ENCODE peak calls at places on chromosomes 13 and 19, in ten cellular contexts. Z is suprapubic skin; P is H9; R is heart left ventricle; L is ovary; H is tibial nerve; A is CD8-positive, alpha-beta T cell; K is transverse colon; Q is RWPE2; O is psoas muscle. W is an unnamed sample. For H3K4me1, the result is how much of the 10 kb centered on the place peaks cover.

GRCh38 chr19:8567522-8568172 is 9.6 kb downstream of the MYO1F start:
- DNase-seq in A (no peak), K (peak), O (no peak), L (no peak), Q (no peak), H (no peak), P (no peak), Z (no peak), R (peak), W (no peak)

GRCh38 chr13:100954430-100955361 is 280.1 kb upstream of the TMTC4 start:
- DNase-seq in A (no peak), L (no peak), H (no peak), Z (no peak), K (no peak), Q (no peak), O (no peak), P (no peak), R (no peak), W (no peak)

GRCh38 chr19:39083599-39083982 is 577 bp upstream of the ACP7 start:
- DNase-seq in P (no peak), Q (no peak), A (no peak), O (no peak), L (no peak), H (no peak), R (no peak), Z (no peak), K (no peak), W (no peak)

GRCh38 chr19:485122-485521 is 11.2 kb upstream of the MADCAM1 start:
- DNase-seq in H (no peak), Q (no peak), R (no peak), L (no peak), K (no peak), Z (no peak), P (no peak), A (no peak), O (no peak), W (no peak)

GRCh38 chr13:28463481-28463880 is 31.4 kb downstream of the FLT1 start:
- DNase-seq in R (no peak), H (no peak), O (no peak), Z (no peak), Q (no peak), P (no peak), L (no peak), K (no peak), A (no peak), W (no peak)

GRCh38 chr13:94345374-94346195 is 133.9 kb downstream of the DCT start:
- DNase-seq in R (no peak), P (no peak), Q (no peak), L (no peak), O (no peak), A (no peak), Z (no peak), H (no peak), K (no peak), W (no peak)

GRCh38 chr13:98998831-98999634 is 21.2 kb upstream of the DOCK9 start:
- DNase-seq in L (peak), A (no peak), P (no peak), O (no peak), Q (no peak), R (no peak), Z (no peak), K (no peak), H (no peak), W (no peak)

GRCh38 chr19:45897413-45897812 is 5.0 kb downstream of the MYPOP start:
- DNase-seq in R (no peak), Q (no peak), Z (no peak), K (no peak), O (no peak), A (no peak), H (no peak), L (no peak), P (no peak), W (no peak)

GRCh38 chr19:37997911-37998344 is 90.9 kb downstream of the SIPA1L3 start:
- DNase-seq in H (no peak), R (peak), K (no peak), Z (no peak), A (no peak), P (no peak), L (no peak), Q (no peak), O (peak), W (no peak)

GRCh38 chr19:38735257-38735686 is 9.0 kb downstream of the CAPN12 start:
- DNase-seq in Z (no peak), H (no peak), A (no peak), P (peak), Q (no peak), L (peak), R (peak), O (no peak), K (peak), W (no peak)

GRCh38 chr19:18057557-18057956 is 29.2 kb downstream of the IL12RB1 start:
- DNase-seq in L (peak), O (peak), R (peak), H (peak), A (no peak), P (no peak), Z (no peak), K (no peak), Q (no peak), W (peak)

GRCh38 chr13:42574435-42575311 is 721 bp downstream of the TNFSF11 start:
- DNase-seq in K (no peak), R (no peak), H (no peak), O (no peak), L (no peak), P (peak), Z (no peak), A (peak), Q (no peak), W (no peak)

GRCh38 chr13:42041017-42041683 is 7.3 kb upstream of the DGKH start:
- DNase-seq in A (peak), P (peak), O (peak), Q (no peak), Z (peak), R (peak), H (peak), K (peak), L (peak), W (peak)

GRCh38 chr13:79780240-79780639 is 299.3 kb downstream of the NDFIP2 start:
- DNase-seq in R (no peak), L (no peak), H (no peak), A (no peak), Z (no peak), Q (no peak), P (no peak), K (no peak), O (no peak), W (no peak)

GRCh38 chr13:72792640-72793039 is 10.7 kb downstream of the PIBF1 start:
- DNase-seq in K (no peak), Q (no peak), A (no peak), Z (no peak), O (no peak), R (no peak), L (no peak), H (no peak), P (no peak), W (no peak)

GRCh38 chr13:102817907-102818306 is 19.0 kb downstream of the BIVM start:
- DNase-seq in A (no peak), Z (no peak), K (no peak), P (no peak), O (no peak), R (no peak), L (no peak), Q (no peak), H (no peak), W (no peak)

GRCh38 chr13:91078093-91078679 is 269.3 kb upstream of the MIR17HG start:
- DNase-seq in Q (no peak), R (no peak), K (no peak), L (no peak), Z (no peak), O (no peak), P (no peak), H (no peak), A (no peak), W (no peak)

GRCh38 chr13:52459668-52460067 is 4.4 kb downstream of the CKAP2 start:
- DNase-seq in H (no peak), P (no peak), L (no peak), Z (no peak), Q (no peak), R (no peak), K (no peak), A (no peak), O (no peak), W (no peak)

GRCh38 chr19:13573268-13573667 is 67.0 kb upstream of the CACNA1A start:
- DNase-seq in O (no peak), K (no peak), H (no peak), P (peak), Q (no peak), Z (no peak), L (no peak), A (no peak), R (no peak), W (no peak)

GRCh38 chr19:7779631-7780486 is 16.8 kb downstream of the CLEC4M start:
- DNase-seq in O (no peak), Z (no peak), R (no peak), K (no peak), H (no peak), P (no peak), L (no peak), Q (no peak), A (no peak), W (no peak)

GRCh38 chr19:51458899-51459592 is 792 bp upstream of the SIGLEC8 start:
- DNase-seq in R (no peak), P (no peak), K (no peak), O (no peak), Q (no peak), L (no peak), Z (no peak), H (no peak), A (no peak), W (no peak)

GRCh38 chr19:18704054-18704453 is 20.6 kb downstream of the CRTC1 start:
- DNase-seq in H (no peak), O (no peak), R (no peak), Z (no peak), A (no peak), P (no peak), Q (no peak), K (no peak), L (no peak), W (no peak)

GRCh38 chr13:30138511-30138910 is 168.8 kb downstream of the KATNAL1 start:
- DNase-seq in L (no peak), O (no peak), R (no peak), K (no peak), Z (no peak), H (no peak), A (no peak), P (no peak), Q (no peak), W (no peak)

GRCh38 chr19:10390652-10391286 is 10.4 kb upstream of the TYK2 start:
- DNase-seq in L (peak), A (peak), Z (peak), O (peak), H (peak), R (peak), K (peak), Q (no peak), P (peak), W (peak)

GRCh38 chr13:40146063-40146462 is 490.6 kb downstream of the COG6 start:
- DNase-seq in A (no peak), Q (no peak), R (no peak), P (peak), Z (no peak), K (no peak), L (no peak), O (no peak), H (no peak), W (no peak)

GRCh38 chr19:1503089-1503924 is 9.5 kb downstream of the ADAMTSL5 start:
- DNase-seq in L (peak), Q (no peak), K (peak), Z (peak), R (no peak), P (peak), A (peak), H (peak), O (peak), W (no peak)

GRCh38 chr13:40971321-40971720 is 47.8 kb downstream of the ELF1 start:
- DNase-seq in Q (no peak), P (no peak), H (no peak), L (no peak), Z (no peak), R (no peak), O (no peak), A (no peak), K (no peak), W (no peak)

GRCh38 chr19:7874080-7874856 is at the start of gene PRR36:
- DNase-seq in H (no peak), L (no peak), Z (no peak), Q (peak), O (no peak), A (no peak), P (peak), K (no peak), R (no peak), W (no peak)

GRCh38 chr13:71754407-71754974 is 112.5 kb downstream of the DACH1 start:
- DNase-seq in L (no peak), H (peak), O (no peak), K (no peak), Q (no peak), A (no peak), R (no peak), P (no peak), Z (no peak), W (no peak)

GRCh38 chr13:51728972-51729371 is 75.0 kb downstream of the DHRS12 start:
- DNase-seq in Q (no peak), R (no peak), Z (no peak), P (no peak), A (no peak), H (no peak), O (no peak), K (no peak), L (no peak), W (no peak)

GRCh38 chr19:57016491-57016890 is 103.3 kb upstream of the USP29 start:
- DNase-seq in L (no peak), A (no peak), R (no peak), Z (no peak), Q (no peak), K (no peak), P (no peak), H (no peak), O (no peak), W (no peak)

GRCh38 chr19:8641908-8642547 is 11.6 kb downstream of the NFILZ start:
- DNase-seq in P (no peak), R (no peak), Q (no peak), H (peak), A (no peak), Z (no peak), L (no peak), O (no peak), K (no peak), W (no peak)

GRCh38 chr19:4933528-4933927 is 24.2 kb downstream of the UHRF1 start:
- DNase-seq in R (no peak), Z (no peak), K (peak), A (no peak), P (no peak), L (no peak), Q (no peak), O (no peak), H (peak), W (no peak)

GRCh38 chr19:41977916-41978315 is 16.1 kb downstream of the ATP1A3 start:
- DNase-seq in A (no peak), O (no peak), Q (no peak), P (peak), K (no peak), L (no peak), H (no peak), Z (no peak), R (no peak), W (no peak)
- TF ChIP-seq CTCF in A (no peak), O (no peak), Q (no peak), P (no peak), K (no peak), L (no peak), H (no peak), Z (no peak), R (no peak), W (no peak)

GRCh38 chr13:63337921-63338320 is 1922.3 kb upstream of the PCDH20 start:
- DNase-seq in K (no peak), L (no peak), Q (no peak), H (no peak), A (no peak), P (no peak), R (no peak), Z (no peak), O (no peak), W (no peak)
- H3K4me1 ChIP-seq in K (under half), L (under half), Q (under half), H (under half), A (under half), P (under half), R (under half), Z (under half), O (under half), W (under half)

GRCh38 chr13:31452525-31452924 is 252.8 kb downstream of the B3GLCT start:
- DNase-seq in K (no peak), H (no peak), A (no peak), O (no peak), R (no peak), L (no peak), Z (no peak), Q (no peak), P (no peak), W (no peak)
- TF ChIP-seq CTCF in K (no peak), H (no peak), A (no peak), O (no peak), R (no peak), L (no peak), Z (no peak), Q (no peak), P (peak), W (no peak)

GRCh38 chr13:85982102-85982501 is 182.9 kb upstream of the SLITRK6 start:
- DNase-seq in Z (no peak), A (no peak), L (no peak), O (no peak), Q (no peak), P (no peak), H (no peak), K (no peak), R (no peak), W (no peak)
- H3K4me1 ChIP-seq in Z (under half), A (under half), L (under half), O (under half), Q (under half), P (under half), H (under half), K (under half), R (under half), W (under half)

DNA sequence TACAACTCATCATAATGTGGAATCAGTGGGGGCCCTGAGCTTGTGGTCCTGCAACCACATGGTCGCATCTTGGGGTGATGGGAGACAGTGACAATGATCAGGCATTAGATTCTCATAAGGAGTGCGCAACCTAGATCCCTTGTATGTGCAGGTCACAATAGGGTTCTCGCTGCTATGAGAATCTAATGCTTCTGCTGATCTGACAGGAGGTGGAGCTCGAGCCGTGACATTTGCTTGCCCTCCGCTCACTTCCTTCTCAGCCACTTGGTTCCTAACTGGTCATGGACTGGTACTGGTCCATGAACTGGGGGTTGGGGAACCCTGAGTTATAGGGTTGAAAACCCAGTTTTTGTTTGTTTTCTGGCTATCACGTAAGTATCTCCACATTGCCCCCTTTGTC is 1290.9 kb upstream of the ATXN8OS start:
- DNase-seq in P (no peak), Q (no peak), H (no peak), R (no peak), O (no peak), A (no peak), K (no peak), L (no peak), Z (no peak), W (no peak)
- TF ChIP-seq CTCF in P (no peak), Q (no peak), H (no peak), R (no peak), O (no peak), A (no peak), K (no peak), L (no peak), Z (no peak), W (no peak)

W was measured in tibial artery.